ENCODE peak calls at places on chromosomes 11 and 22, in four cellular contexts. A, V, M and N are unnamed samples. For H3K4me1, the result is how much of the 10 kb centered on the place peaks cover.

GRCh38 chr11:58609723-58610122 is 12.7 kb upstream of the CNTF start:
- DNase-seq in A (no peak), V (no peak), M (no peak), N (no peak)

GRCh38 chr22:42084874-42085273 is 5.4 kb downstream of the SMDT1 start:
- DNase-seq in A (no peak), V (no peak), M (no peak), N (no peak)

GRCh38 chr11:33829430-33830141 is 55.3 kb upstream of the FBXO3 start:
- DNase-seq in A (peak), V (no peak), M (peak), N (peak)

GRCh38 chr22:19868773-19869471 is 14.2 kb upstream of the GNB1L start:
- DNase-seq in A (no peak), V (no peak), M (no peak), N (no peak)

GRCh38 chr11:115848080-115848479 is 343.9 kb upstream of the CADM1 start:
- DNase-seq in A (no peak), V (no peak), M (no peak), N (no peak)

GRCh38 chr11:120344302-120345004 is 8.2 kb downstream of the ARHGEF12 start:
- DNase-seq in A (peak), V (no peak), M (peak), N (no peak)

GRCh38 chr11:13052130-13052541 is 43.0 kb downstream of the RASSF10 start:
- DNase-seq in A (no peak), V (no peak), M (no peak), N (no peak)

GRCh38 chr11:71449596-71449995 is 1.4 kb upstream of the DHCR7 start:
- DNase-seq in A (no peak), V (no peak), M (no peak), N (no peak)

GRCh38 chr22:44358723-44359440 is 46.1 kb upstream of the SHISAL1 start:
- DNase-seq in A (no peak), V (no peak), M (no peak), N (no peak)

GRCh38 chr22:21628386-21629261 is 1.2 kb downstream of the YDJC start:
- DNase-seq in A (no peak), V (no peak), M (no peak), N (no peak)

GRCh38 chr11:134047586-134047999 is 21.3 kb upstream of the JAM3 start:
- DNase-seq in A (no peak), V (no peak), M (no peak), N (no peak)

GRCh38 chr11:84719935-84720577 is 907.1 kb downstream of the DLG2 start:
- DNase-seq in A (no peak), V (no peak), M (no peak), N (peak)

GRCh38 chr11:16505481-16505880 is 149.1 kb upstream of the SOX6 start:
- DNase-seq in A (no peak), V (no peak), M (no peak), N (no peak)

GRCh38 chr11:66070604-66071325 is 693 bp downstream of the PACS1 start:
- DNase-seq in A (no peak), V (no peak), M (no peak), N (no peak)

GRCh38 chr22:37331034-37331428 is 48.7 kb downstream of the CYTH4 start:
- DNase-seq in A (no peak), V (no peak), M (no peak), N (no peak)

GRCh38 chr22:46845281-46846153 is 83.1 kb downstream of the TBC1D22A start:
- DNase-seq in A (no peak), V (no peak), M (no peak), N (no peak)

GRCh38 chr11:12410006-12410728 is 32.8 kb downstream of the PARVA start:
- DNase-seq in A (no peak), V (no peak), M (no peak), N (no peak)

GRCh38 chr11:20131744-20132666 is 28.3 kb downstream of the DBX1 start:
- DNase-seq in A (no peak), V (no peak), M (no peak), N (no peak)

GRCh38 chr11:73353422-73353821 is 22.8 kb upstream of the RELT start:
- DNase-seq in A (no peak), V (no peak), M (no peak), N (no peak)

GRCh38 chr11:23990346-23990745 is 506.5 kb upstream of the LUZP2 start:
- DNase-seq in A (no peak), V (no peak), M (no peak), N (no peak)

GRCh38 chr22:49295465-49295743 is 532.3 kb downstream of the BRD1 start:
- DNase-seq in A (no peak), V (no peak), M (no peak), N (no peak)

GRCh38 chr11:68140496-68141246 is 19.5 kb upstream of the CHKA start:
- DNase-seq in A (no peak), V (no peak), M (no peak), N (no peak)

GRCh38 chr11:33132510-33132909 is 28.8 kb downstream of the CSTF3 start:
- DNase-seq in A (no peak), V (no peak), M (no peak), N (no peak)

GRCh38 chr22:25824828-25825474 is 83.0 kb downstream of the MYO18B start:
- DNase-seq in A (no peak), V (no peak), M (no peak), N (no peak)

DNA sequence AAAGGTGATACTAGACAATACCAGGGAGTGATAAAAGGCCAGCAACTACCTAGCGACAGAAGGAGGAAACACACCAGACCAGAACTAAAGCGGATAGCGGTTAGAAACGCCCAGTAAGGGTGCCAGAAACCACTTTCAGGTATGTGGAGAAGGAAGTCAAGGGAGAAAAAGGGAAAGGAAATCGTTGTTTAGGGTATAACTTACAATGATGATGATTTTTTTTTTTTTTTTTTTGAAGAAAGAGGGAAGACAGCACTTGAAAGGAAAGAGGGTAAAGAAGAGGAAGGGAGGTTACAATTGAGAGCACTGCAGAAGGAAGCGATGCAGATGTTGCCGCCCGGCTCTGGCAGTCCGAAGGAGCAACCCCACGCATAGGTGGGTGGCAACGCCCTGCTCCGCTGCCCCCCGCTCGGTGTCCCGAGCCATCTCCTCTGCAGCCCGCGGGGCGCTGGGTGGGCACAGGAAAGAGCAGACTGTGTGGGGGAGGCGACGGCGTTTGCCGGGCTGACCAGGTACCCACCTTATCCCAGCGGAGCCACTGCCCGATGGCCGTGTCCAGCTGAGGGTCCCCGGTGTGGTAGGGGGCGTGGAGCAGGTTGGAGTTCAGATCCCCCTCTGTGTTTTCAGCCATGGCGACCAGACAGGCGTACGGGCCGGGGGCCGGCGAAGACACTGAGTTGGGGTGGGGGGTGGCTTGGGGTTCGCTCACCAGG is 546 bp downstream of the PGM2L1 start:
- DNase-seq in A (peak), V (no peak), M (no peak), N (peak)
- TF ChIP-seq ZNF274 in A (no peak), V (no peak), M (no peak), N (no peak)

GRCh38 chr22:30865656-30866055 is 102.9 kb downstream of the MORC2 start:
- DNase-seq in A (no peak), V (no peak), M (no peak), N (no peak)
- H3K4me1 ChIP-seq in A (under half), V (under half), M (under half), N (under half)

GRCh38 chr22:27393371-27393770 is 408.2 kb downstream of the MN1 start:
- DNase-seq in A (no peak), V (no peak), M (no peak), N (no peak)

GRCh38 chr22:27388090-27388600 is 413.4 kb downstream of the MN1 start:
- DNase-seq in A (no peak), V (no peak), M (no peak), N (no peak)

GRCh38 chr22:27387561-27387960 is 414.0 kb downstream of the MN1 start:
- DNase-seq in A (no peak), V (no peak), M (no peak), N (no peak)

GRCh38 chr22:27394806-27395404 is 406.7 kb downstream of the MN1 start:
- DNase-seq in A (no peak), V (no peak), M (no peak), N (no peak)

GRCh38 chr22:27391092-27391770 is 410.3 kb downstream of the MN1 start:
- DNase-seq in A (no peak), V (no peak), M (no peak), N (no peak)
- TF ChIP-seq YY1 in A (no peak), V (no peak), M (no peak), N (no peak)

GRCh38 chr11:27770576-27770975 is 70.3 kb upstream of the BDNF start:
- DNase-seq in A (peak), V (no peak), M (no peak), N (no peak)
- TF ChIP-seq ZNF274 in A (no peak), V (no peak), M (no peak), N (no peak)

GRCh38 chr11:114111369-114112042 is 52.0 kb downstream of the ZBTB16 start:
- DNase-seq in A (no peak), V (no peak), M (no peak), N (no peak)
- H3K4me1 ChIP-seq in A (under half), V (under half), M (under half), N (under half)

DNA sequence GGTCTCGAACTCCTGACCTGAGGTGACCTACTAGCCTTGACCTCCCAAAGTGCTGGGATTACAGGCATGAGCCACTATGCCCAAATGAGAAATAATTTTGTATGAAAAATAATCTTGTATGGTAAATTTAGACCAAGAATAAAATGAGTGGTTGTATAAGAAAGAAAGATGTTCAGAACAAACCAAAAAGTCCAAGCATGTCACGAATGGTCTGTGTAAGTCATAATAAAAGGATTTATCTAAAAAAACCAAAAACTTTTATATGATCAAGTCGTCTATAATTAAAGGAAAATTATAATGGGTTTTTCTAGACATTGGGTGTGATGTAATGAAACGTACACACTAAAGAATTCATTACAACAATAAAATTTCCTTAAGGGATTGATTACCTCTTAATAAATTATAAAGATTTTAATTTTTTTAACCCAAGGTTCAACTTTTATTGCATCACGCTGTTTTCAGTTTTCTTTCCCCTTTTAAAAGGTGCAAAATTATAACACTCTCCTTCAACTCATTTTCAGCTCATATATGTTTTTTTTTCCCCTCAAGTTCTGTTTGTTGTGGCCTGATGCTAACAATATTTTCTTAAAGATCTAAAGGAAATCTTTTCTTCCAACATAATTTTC is 8.9 kb upstream of the AQP11 start:
- DNase-seq in A (no peak), V (no peak), M (no peak), N (no peak)
- TF ChIP-seq YY1 in A (no peak), V (no peak), M (no peak), N (no peak)

DNA sequence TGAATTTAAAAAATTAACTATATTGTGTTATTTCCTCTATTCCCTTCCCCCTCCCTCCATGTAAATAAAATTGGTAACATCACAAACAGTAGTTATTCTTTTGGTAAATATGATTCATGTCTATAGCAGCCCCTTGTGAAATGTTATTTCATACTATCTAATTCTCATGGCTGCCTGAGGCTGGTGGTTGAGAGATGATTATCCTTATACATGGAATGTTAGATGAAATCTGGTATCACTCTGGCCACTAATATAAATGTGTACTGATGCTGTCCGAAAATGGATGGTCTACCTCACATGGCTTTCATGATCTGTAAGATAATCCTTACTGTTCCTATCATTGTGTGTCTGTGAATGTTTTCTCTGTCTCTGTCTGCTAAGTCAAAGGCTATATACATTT is 25.0 kb upstream of the EXPH5 start:
- DNase-seq in A (no peak), V (no peak), M (no peak), N (no peak)
- TF ChIP-seq ZNF274 in A (no peak), V (no peak), M (no peak), N (no peak)